ENCODE peak calls at places on chromosomes 13 and 19, in eight cellular contexts. K is fibroblast of the aortic adventitia; D is heart right ventricle; J is T-cell; P is B cell; E is lower leg skin; T is CD4-positive, alpha-beta memory T cell; M is NCI-H1105. L is an unnamed sample.

GRCh38 chr19:50486823-50487515 is 10.3 kb upstream of the GARIN5A start:
- DNase-seq in D (no peak), P (no peak), K (peak), E (no peak), J (peak), T (peak), M (no peak), L (peak)

GRCh38 chr19:43639507-43640423 is at the start of gene CADM4:
- DNase-seq in P (no peak), D (peak), J (peak), E (no peak), T (peak), K (no peak), M (peak), L (peak)

GRCh38 chr13:52669677-52670076 is 17.0 kb downstream of the SUGT1 start:
- DNase-seq in P (no peak), D (no peak), T (no peak), J (no peak), K (no peak), E (no peak), M (no peak), L (no peak)

GRCh38 chr13:31209172-31209818 is 9.5 kb downstream of the B3GLCT start:
- DNase-seq in E (no peak), T (peak), M (peak), J (no peak), K (peak), D (peak), P (no peak), L (peak)

GRCh38 chr19:50320596-50320995 is 8.6 kb downstream of the KCNC3 start:
- DNase-seq in K (no peak), E (no peak), M (no peak), J (no peak), D (no peak), T (no peak), P (no peak), L (no peak)

GRCh38 chr19:11142528-11143171 is 12.9 kb downstream of the SPC24 start:
- DNase-seq in J (no peak), M (no peak), E (peak), K (peak), P (no peak), T (no peak), D (peak), L (peak)

GRCh38 chr19:27765397-27765796 is 1447.6 kb downstream of the UQCRFS1 start:
- DNase-seq in J (no peak), P (no peak), M (no peak), K (no peak), T (no peak), D (no peak), E (peak), L (no peak)

GRCh38 chr13:99356216-99357089 is 49.3 kb upstream of the GPR183 start:
- DNase-seq in J (peak), T (peak), K (peak), E (no peak), M (no peak), P (peak), D (peak), L (no peak)

GRCh38 chr13:23500858-23501257 is 67.4 kb upstream of the SACS start:
- DNase-seq in P (no peak), K (peak), M (no peak), E (no peak), T (no peak), D (no peak), J (no peak), L (no peak)

GRCh38 chr19:35042056-35042730 is 672 bp downstream of the HPN start:
- DNase-seq in D (no peak), K (no peak), M (no peak), E (no peak), T (no peak), P (no peak), J (no peak), L (no peak)

GRCh38 chr19:46082728-46083050 is 41.8 kb downstream of the IGFL3 start:
- DNase-seq in T (no peak), D (no peak), E (no peak), M (no peak), K (no peak), P (no peak), J (no peak), L (no peak)

GRCh38 chr19:8592231-8593009 is 15.2 kb upstream of the MYO1F start:
- DNase-seq in K (peak), P (peak), D (peak), J (peak), M (no peak), E (peak), T (peak), L (peak)

GRCh38 chr19:32637480-32637879 is 37.5 kb downstream of the ANKRD27 start:
- DNase-seq in M (no peak), J (no peak), T (no peak), E (no peak), D (no peak), P (no peak), K (no peak), L (no peak)

GRCh38 chr13:93004919-93005318 is 221.7 kb upstream of the GPC6 start:
- DNase-seq in E (no peak), K (peak), T (no peak), J (no peak), D (no peak), P (no peak), M (no peak), L (no peak)

GRCh38 chr19:4518345-4519171 is at the start of gene PLIN4:
- DNase-seq in K (peak), E (no peak), M (no peak), T (no peak), J (no peak), P (no peak), D (peak), L (no peak)

GRCh38 chr13:108342369-108343289 is 73.1 kb downstream of the TNFSF13B start:
- DNase-seq in J (no peak), D (no peak), M (peak), E (no peak), K (peak), T (peak), P (no peak), L (peak)

GRCh38 chr13:28355822-28356371 is 139.0 kb downstream of the FLT1 start:
- DNase-seq in M (no peak), E (no peak), P (no peak), T (no peak), K (peak), J (no peak), D (no peak), L (no peak)

GRCh38 chr13:36251528-36251927 is 37.2 kb upstream of the SOHLH2 start:
- DNase-seq in T (no peak), K (peak), P (no peak), D (no peak), J (no peak), E (no peak), M (no peak), L (no peak)

GRCh38 chr13:46132109-46132508 is 27.3 kb upstream of the CPB2 start:
- DNase-seq in K (no peak), J (no peak), E (no peak), T (no peak), P (no peak), M (no peak), D (no peak), L (no peak)

GRCh38 chr19:54179921-54180452 is 7.0 kb upstream of the TMC4 start:
- DNase-seq in T (no peak), M (peak), D (no peak), P (no peak), K (peak), E (no peak), J (no peak), L (no peak)

GRCh38 chr13:91894311-91894710 is 495.9 kb downstream of the GPC5 start:
- DNase-seq in E (no peak), P (no peak), K (peak), D (no peak), M (no peak), J (no peak), T (no peak), L (no peak)